ENCODE peak calls at places on chromosomes 6 and 20, in ten cellular contexts. L is brain microvascular endothelial cell; S is tibial artery; Y is kidney epithelial cell; H is tibial nerve; K is H1; B is CD8-positive, alpha-beta T cell; V is heart left ventricle; D is ovary; R is gastrocnemius medialis. J is an unnamed sample. For H3K36me3, the result is how much of the 10 kb centered on the place peaks cover.

GRCh38 chr6:45387236-45387635 is 9.5 kb upstream of the SUPT3H start:
- DNase-seq in V (no peak), R (no peak), H (no peak), B (no peak), K (no peak), Y (no peak), S (no peak), L (peak), D (no peak), J (no peak)

GRCh38 chr20:20894753-20895152 is 182.3 kb upstream of the RALGAPA2 start:
- DNase-seq in K (no peak), L (no peak), H (peak), R (peak), B (no peak), Y (no peak), V (no peak), S (no peak), D (no peak), J (no peak)

GRCh38 chr6:161168281-161168891 is 105.5 kb downstream of the AGPAT4 start:
- DNase-seq in R (no peak), H (peak), B (no peak), V (no peak), D (no peak), K (no peak), Y (peak), S (no peak), L (peak), J (no peak)

GRCh38 chr6:72272958-72273357 is 348.9 kb upstream of the KCNQ5 start:
- DNase-seq in S (no peak), D (no peak), K (no peak), L (peak), B (no peak), Y (no peak), V (no peak), H (no peak), R (no peak), J (no peak)

GRCh38 chr6:99287523-99287922 is 62.0 kb downstream of the FAXC start:
- DNase-seq in R (no peak), D (no peak), Y (no peak), S (no peak), K (no peak), H (no peak), B (no peak), V (no peak), L (no peak), J (no peak)

GRCh38 chr6:156507106-156507505 is 270.1 kb upstream of the ARID1B start:
- DNase-seq in V (no peak), K (no peak), S (no peak), L (no peak), R (no peak), H (no peak), B (no peak), D (no peak), Y (no peak), J (no peak)

GRCh38 chr20:49856904-49857303 is 44.3 kb downstream of the SLC9A8 start:
- DNase-seq in R (no peak), H (no peak), L (no peak), Y (no peak), S (no peak), B (no peak), D (no peak), V (no peak), K (no peak), J (no peak)

GRCh38 chr6:6390849-6391602 is 70.6 kb upstream of the F13A1 start:
- DNase-seq in R (no peak), Y (no peak), H (no peak), S (no peak), V (no peak), D (no peak), B (no peak), K (no peak), L (no peak), J (no peak)

GRCh38 chr6:132830236-132830799 is 15.9 kb downstream of the RPS12 start:
- DNase-seq in V (no peak), B (no peak), S (no peak), L (no peak), D (no peak), K (no peak), R (no peak), H (no peak), Y (no peak), J (no peak)

GRCh38 chr6:117491916-117492315 is 9.4 kb downstream of the DCBLD1 start:
- DNase-seq in L (no peak), R (no peak), B (no peak), V (no peak), H (no peak), K (no peak), Y (no peak), S (no peak), D (no peak), J (no peak)

GRCh38 chr20:52031574-52032303 is 159.8 kb downstream of the ZFP64 start:
- DNase-seq in S (no peak), K (no peak), L (peak), D (peak), H (no peak), V (no peak), Y (peak), R (no peak), B (no peak), J (no peak)

GRCh38 chr20:9270831-9271230 is 201.9 kb downstream of the PLCB4 start:
- DNase-seq in B (no peak), V (no peak), H (no peak), D (no peak), S (no peak), R (no peak), L (peak), Y (no peak), K (no peak), J (no peak)

GRCh38 chr6:84426002-84426705 is 198.7 kb upstream of the CEP162 start:
- DNase-seq in Y (no peak), L (peak), H (no peak), D (no peak), R (no peak), K (no peak), V (no peak), S (no peak), B (no peak), J (no peak)

GRCh38 chr6:21738180-21739094 is 144.9 kb downstream of the SOX4 start:
- DNase-seq in L (no peak), V (no peak), B (no peak), Y (no peak), R (no peak), H (no peak), D (no peak), S (no peak), K (no peak), J (peak)

GRCh38 chr6:8983202-8983688 is 547.9 kb upstream of the SLC35B3 start:
- DNase-seq in B (peak), H (peak), Y (no peak), D (peak), R (peak), V (peak), L (peak), K (peak), S (peak), J (peak)

GRCh38 chr6:160077526-160077925 is 44.1 kb upstream of the SLC22A1 start:
- DNase-seq in D (no peak), V (no peak), R (no peak), H (no peak), K (no peak), L (no peak), Y (no peak), S (no peak), B (no peak), J (no peak)

GRCh38 chr6:27562027-27562410 is 89.1 kb upstream of the ZNF184 start:
- DNase-seq in H (no peak), R (no peak), Y (no peak), B (no peak), L (peak), S (no peak), K (no peak), D (no peak), V (no peak), J (no peak)

GRCh38 chr6:14282326-14282725 is 164.8 kb downstream of the CD83 start:
- DNase-seq in S (no peak), K (no peak), V (no peak), R (no peak), L (no peak), D (no peak), Y (no peak), H (no peak), B (no peak), J (no peak)

GRCh38 chr6:39471954-39472659 is 149.6 kb upstream of the KCNK16 start:
- DNase-seq in B (no peak), S (no peak), H (no peak), V (no peak), L (no peak), R (no peak), K (no peak), D (no peak), Y (no peak), J (no peak)

GRCh38 chr20:46670585-46671584 is 18.4 kb downstream of the TP53RK start:
- DNase-seq in B (no peak), V (no peak), K (no peak), D (no peak), L (no peak), H (no peak), Y (no peak), R (no peak), S (no peak), J (no peak)

GRCh38 chr6:157990321-157991066 is 8.8 kb downstream of the SYNJ2 start:
- DNase-seq in Y (no peak), V (no peak), L (no peak), S (peak), B (peak), K (no peak), D (no peak), R (no peak), H (no peak), J (no peak)

GRCh38 chr6:128464790-128465189 is 55.6 kb downstream of the PTPRK start:
- DNase-seq in B (no peak), L (no peak), H (no peak), K (no peak), S (no peak), V (no peak), Y (no peak), R (no peak), D (no peak), J (no peak)

GRCh38 chr6:31005249-31006020 is 4.8 kb upstream of the MUC22 start:
- DNase-seq in R (peak), H (no peak), D (no peak), L (no peak), V (no peak), S (no peak), Y (no peak), K (no peak), B (no peak), J (peak)

GRCh38 chr6:112307707-112308106 is 39.4 kb upstream of the RFPL4B start:
- DNase-seq in V (no peak), B (no peak), S (no peak), R (no peak), K (no peak), H (no peak), D (no peak), L (no peak), Y (peak), J (no peak)

GRCh38 chr6:168376120-168376519 is 56.5 kb upstream of the DACT2 start:
- DNase-seq in H (no peak), S (peak), R (no peak), B (no peak), L (no peak), K (no peak), V (peak), Y (no peak), D (no peak), J (no peak)

GRCh38 chr6:5764401-5764955 is 242.2 kb downstream of the NRN1 start:
- DNase-seq in D (no peak), S (peak), K (no peak), H (peak), B (no peak), R (peak), L (peak), V (no peak), Y (no peak), J (no peak)

GRCh38 chr20:542777-543368 is 717 bp downstream of the CSNK2A1 start:
- DNase-seq in R (peak), Y (no peak), L (no peak), D (no peak), H (no peak), B (peak), S (no peak), V (no peak), K (no peak), J (no peak)

GRCh38 chr6:75568100-75568499 is 33.6 kb upstream of the SENP6 start:
- DNase-seq in L (no peak), R (no peak), H (no peak), V (no peak), K (no peak), B (no peak), Y (no peak), D (no peak), S (no peak), J (no peak)
- H3K36me3 ChIP-seq in L (under half), R (under half), H (under half), V (under half), K (under half), B (under half), Y (under half), D (under half), S (under half), J (under half)

GRCh38 chr6:162733489-162733888 is 5.7 kb downstream of the PACRG start:
- DNase-seq in D (no peak), S (no peak), L (no peak), R (no peak), K (no peak), Y (no peak), H (no peak), B (peak), V (no peak), J (no peak)

DNA sequence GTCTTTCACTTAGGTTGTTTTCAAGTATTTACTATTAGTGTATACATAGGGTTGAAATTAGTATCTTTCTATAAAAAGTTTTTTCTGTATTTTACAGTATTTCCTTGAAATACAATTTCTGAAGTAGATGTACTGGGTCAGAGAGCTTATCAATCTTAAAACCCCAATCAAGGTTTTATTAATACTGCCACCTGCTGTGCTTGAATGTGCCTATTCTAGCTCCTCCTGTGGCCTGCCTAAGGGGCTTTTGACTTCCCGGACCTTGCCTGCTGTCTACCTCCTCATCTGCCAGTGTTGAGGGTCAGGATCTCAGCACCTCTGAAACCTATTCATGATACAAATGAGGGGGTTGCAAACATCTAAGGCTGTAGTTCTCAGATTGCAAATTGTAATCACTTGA is 9.2 kb downstream of the PACRG start:
- DNase-seq in D (no peak), B (no peak), Y (no peak), S (no peak), H (no peak), R (no peak), L (no peak), K (no peak), V (no peak), J (no peak)
- H3K36me3 ChIP-seq in D (under half), B (under half), Y (under half), S (under half), H (under half), R (under half), L (under half), K (under half), V (under half), J (under half)

GRCh38 chr20:33377366-33377765 is 24.0 kb downstream of the CDK5RAP1 start:
- DNase-seq in S (no peak), K (no peak), R (no peak), B (no peak), H (no peak), L (no peak), D (no peak), V (no peak), Y (no peak), J (no peak)
- H3K36me3 ChIP-seq in S (half or more), K (under half), R (under half), B (under half), H (half or more), L (under half), D (under half), V (under half), Y (under half), J (under half)

DNA sequence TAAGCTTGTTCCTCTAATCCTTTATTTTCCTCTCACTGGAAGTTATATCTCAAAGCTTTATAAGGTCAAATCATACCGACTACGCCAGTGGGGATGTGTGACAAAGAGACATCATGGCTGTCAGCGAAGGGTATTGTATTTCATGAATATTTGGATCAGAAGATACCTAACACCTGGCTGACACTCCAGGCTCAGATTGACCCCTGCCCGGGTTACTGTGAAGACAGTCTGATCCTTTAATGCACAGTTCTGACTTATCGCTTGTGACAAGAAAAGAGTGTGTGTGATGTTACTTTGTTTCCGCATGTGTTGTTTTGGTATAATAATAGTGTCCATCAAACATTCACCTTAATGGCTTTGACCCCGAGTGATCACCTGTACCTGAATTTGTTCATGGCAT is 101.0 kb downstream of the GJA10 start:
- DNase-seq in H (no peak), K (no peak), S (no peak), V (no peak), D (no peak), R (no peak), L (no peak), B (no peak), Y (no peak), J (no peak)
- H3K36me3 ChIP-seq in H (under half), K (under half), S (under half), V (under half), D (under half), R (under half), L (under half), B (under half), Y (under half), J (under half)

DNA sequence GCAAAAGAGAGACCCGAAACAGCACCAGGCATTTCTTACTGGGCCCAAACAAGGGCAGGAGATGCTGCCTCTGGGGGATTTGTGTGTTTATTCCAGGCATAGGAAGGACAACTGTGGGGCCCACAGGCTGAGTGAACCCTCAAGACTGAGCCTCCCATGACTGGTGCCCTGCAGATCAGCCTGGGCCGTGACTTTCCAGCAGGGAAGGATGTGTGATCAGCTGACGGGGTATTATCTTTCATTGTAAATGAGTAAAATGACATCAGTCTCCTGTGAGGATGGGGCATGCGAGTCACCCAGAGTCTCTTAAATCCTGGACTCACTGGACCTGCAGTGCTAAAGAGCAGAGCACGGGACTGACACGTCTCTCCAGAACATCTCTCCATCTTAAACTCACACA is 3.9 kb upstream of the TEAD3 start:
- DNase-seq in L (peak), V (no peak), K (no peak), Y (no peak), R (peak), S (no peak), B (no peak), H (no peak), D (no peak), J (no peak)
- H3K36me3 ChIP-seq in L (under half), V (under half), K (under half), Y (under half), R (under half), S (under half), B (under half), H (under half), D (under half), J (under half)

GRCh38 chr6:43199912-43200311 is 17.9 kb downstream of the CUL9 start:
- DNase-seq in B (no peak), D (no peak), H (no peak), V (no peak), L (no peak), S (peak), K (no peak), R (no peak), Y (no peak), J (no peak)
- H3K36me3 ChIP-seq in B (under half), D (under half), H (half or more), V (under half), L (under half), S (half or more), K (under half), R (under half), Y (under half), J (under half)

GRCh38 chr20:63276956-63277355 is 4.3 kb downstream of the ARFGAP1 start:
- DNase-seq in V (no peak), L (no peak), K (no peak), D (no peak), H (no peak), S (no peak), B (no peak), Y (no peak), R (no peak), J (no peak)
- H3K36me3 ChIP-seq in V (under half), L (half or more), K (under half), D (under half), H (half or more), S (half or more), B (under half), Y (under half), R (under half), J (half or more)

GRCh38 chr20:58670659-58671058 is 19.6 kb downstream of the STX16 start:
- DNase-seq in H (no peak), S (no peak), Y (no peak), D (no peak), V (no peak), R (no peak), K (no peak), B (no peak), L (no peak), J (no peak)
- H3K36me3 ChIP-seq in H (half or more), S (half or more), Y (under half), D (under half), V (under half), R (under half), K (half or more), B (under half), L (under half), J (under half)

GRCh38 chr20:57395111-57395959 is 4.1 kb downstream of the RBM38 start:
- DNase-seq in K (no peak), D (peak), L (no peak), Y (peak), S (peak), H (no peak), B (no peak), R (peak), V (peak), J (no peak)
- H3K36me3 ChIP-seq in K (under half), D (under half), L (under half), Y (under half), S (under half), H (under half), B (under half), R (under half), V (under half), J (under half)

DNA sequence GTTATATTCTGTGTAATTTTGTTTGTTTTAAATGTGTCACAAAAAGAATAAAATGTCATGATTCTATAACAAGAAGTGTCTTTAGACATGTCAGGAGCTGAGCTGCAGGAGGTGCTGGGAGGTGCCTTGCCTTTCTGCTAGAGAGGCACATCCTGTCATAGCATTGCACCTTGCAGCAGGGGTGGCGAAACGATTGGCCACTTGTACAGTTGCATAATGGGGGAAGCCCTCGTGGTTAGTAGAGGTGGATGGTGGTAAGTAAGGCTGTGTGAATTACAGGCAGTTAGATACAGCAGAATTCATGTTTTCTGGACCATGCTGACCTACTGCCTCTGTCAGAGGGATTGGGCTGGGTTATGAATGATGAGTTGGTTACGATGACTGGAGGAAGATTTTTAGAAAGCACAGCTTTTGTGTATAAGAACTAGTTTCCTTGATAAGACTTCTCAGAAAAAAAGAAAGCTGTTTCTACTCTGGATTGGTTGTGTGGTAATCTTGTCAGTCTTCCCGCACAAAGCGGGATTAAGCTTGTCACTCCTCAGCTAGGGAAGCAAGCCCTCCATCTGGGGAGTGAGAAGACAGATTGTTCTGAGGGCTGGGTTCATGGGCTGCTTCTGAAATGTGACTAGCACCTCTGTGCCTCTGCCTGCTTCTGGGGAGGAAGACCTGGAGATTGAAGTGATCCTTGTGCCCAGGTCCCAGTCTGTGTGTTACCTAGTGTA is 74.9 kb downstream of the FOXO3 start:
- DNase-seq in K (no peak), D (no peak), B (peak), V (no peak), Y (no peak), H (no peak), L (no peak), S (no peak), R (peak), J (peak)
- H3K36me3 ChIP-seq in K (under half), D (under half), B (under half), V (under half), Y (under half), H (under half), L (under half), S (under half), R (under half), J (under half)